ENCODE peak calls at places on chromosome 22, in nine cellular contexts. Q, L, W, K, I, U, H, B and Z are unnamed samples.

GRCh38 chr22:39301926-39302325 is 17.5 kb downstream of the RPL3 start:
- DNase-seq in Q (no peak), L (no peak), W (no peak), K (no peak), I (no peak), U (no peak), H (no peak), B (no peak), Z (no peak)

GRCh38 chr22:19285831-19286230 is 5.7 kb downstream of the CLTCL1 start:
- DNase-seq in Q (no peak), L (no peak), W (no peak), K (no peak), I (no peak), U (no peak), H (no peak), B (no peak), Z (no peak)

GRCh38 chr22:44479662-44480061 is 18.4 kb downstream of the RTL6 start:
- DNase-seq in Q (no peak), L (no peak), W (no peak), K (no peak), I (peak), U (no peak), H (no peak), B (no peak), Z (no peak)

GRCh38 chr22:19396934-19397728 is 34.4 kb downstream of the HIRA start:
- DNase-seq in Q (no peak), L (no peak), W (no peak), K (no peak), I (no peak), U (no peak), H (no peak), B (no peak), Z (no peak)

GRCh38 chr22:18056161-18056666 is 21.6 kb upstream of the PEX26 start:
- DNase-seq in Q (peak), L (no peak), W (peak), K (no peak), I (no peak), U (peak), H (no peak), B (no peak), Z (peak)

GRCh38 chr22:28594784-28595324 is 84.8 kb downstream of the TTC28 start:
- DNase-seq in Q (peak), L (peak), W (peak), K (no peak), I (peak), U (peak), H (no peak), B (no peak), Z (peak)

GRCh38 chr22:36398602-36399472 is 11.1 kb upstream of the MYH9 start:
- DNase-seq in Q (no peak), L (no peak), W (no peak), K (no peak), I (no peak), U (no peak), H (no peak), B (no peak), Z (no peak)

GRCh38 chr22:23313791-23314567 is 133.7 kb downstream of the BCR start:
- DNase-seq in Q (no peak), L (no peak), W (no peak), K (no peak), I (no peak), U (no peak), H (no peak), B (no peak), Z (no peak)

GRCh38 chr22:30605449-30606110 is 1.4 kb upstream of the TCN2 start:
- DNase-seq in Q (peak), L (peak), W (peak), K (no peak), I (peak), U (peak), H (peak), B (no peak), Z (peak)

GRCh38 chr22:23240639-23241389 is 60.5 kb downstream of the BCR start:
- DNase-seq in Q (no peak), L (no peak), W (no peak), K (no peak), I (no peak), U (no peak), H (no peak), B (peak), Z (peak)

GRCh38 chr22:22752199-22752555 is 107.8 kb downstream of the GGTLC2 start:
- DNase-seq in Q (no peak), L (no peak), W (no peak), K (no peak), I (no peak), U (no peak), H (no peak), B (no peak), Z (no peak)

GRCh38 chr22:24379536-24379935 is 47.9 kb upstream of the ADORA2A start:
- DNase-seq in Q (no peak), L (no peak), W (no peak), K (no peak), I (no peak), U (no peak), H (no peak), B (no peak), Z (no peak)

GRCh38 chr22:17063372-17064106 is 21.3 kb upstream of the IL17RA start:
- DNase-seq in Q (no peak), L (no peak), W (no peak), K (no peak), I (no peak), U (no peak), H (peak), B (no peak), Z (no peak)